ENCODE peak calls at places on chromosomes 1 and 21, in eight cellular contexts. Y is kidney epithelial cell, U is left lung, H is pancreas, B is cardiac fibroblast, V is uterus, W is AG09309, S is HCT116. Q is an unnamed sample.

GRCh38 chr21:43984905-43985689 is 27.0 kb upstream of the TRAPPC10 start:
- DNase-seq in Y (no peak), U (no peak), H (no peak), B (no peak), V (no peak), W (no peak), S (no peak), Q (no peak)

GRCh38 chr1:20430355-20431290 is 55.4 kb downstream of the CAMK2N1 start:
- DNase-seq in Y (no peak), U (no peak), H (no peak), B (peak), V (no peak), W (no peak), S (no peak), Q (no peak)

GRCh38 chr21:42110691-42111469 is 39.8 kb downstream of the UMODL1 start:
- DNase-seq in Y (no peak), U (no peak), H (no peak), B (no peak), V (no peak), W (no peak), S (no peak), Q (no peak)

GRCh38 chr1:4110888-4111287 is 210.8 kb upstream of the C1orf174 start:
- DNase-seq in Y (no peak), U (no peak), H (no peak), B (no peak), V (no peak), W (no peak), S (no peak), Q (no peak)

GRCh38 chr1:101200513-101200912 is 36.3 kb upstream of the S1PR1 start:
- DNase-seq in Y (peak), U (no peak), H (no peak), B (peak), V (no peak), W (peak), S (peak), Q (no peak)

GRCh38 chr1:73604739-73605138 is 593.2 kb downstream of the LRRIQ3 start:
- DNase-seq in Y (no peak), U (no peak), H (no peak), B (no peak), V (no peak), W (no peak), S (no peak), Q (no peak)

GRCh38 chr1:205505791-205506190 is 1.3 kb downstream of the CDK18 start:
- DNase-seq in Y (no peak), U (no peak), H (peak), B (peak), V (no peak), W (no peak), S (no peak), Q (no peak)

GRCh38 chr1:39076127-39076798 is 50.1 kb downstream of the NDUFS5 start:
- DNase-seq in Y (no peak), U (no peak), H (peak), B (peak), V (peak), W (no peak), S (no peak), Q (no peak)

GRCh38 chr1:30609336-30610280 is 113.8 kb downstream of the MATN1 start:
- DNase-seq in Y (no peak), U (no peak), H (no peak), B (no peak), V (no peak), W (no peak), S (no peak), Q (no peak)

GRCh38 chr1:53406551-53407235 is 52.5 kb upstream of the DMRTB1 start:
- DNase-seq in Y (no peak), U (no peak), H (no peak), B (no peak), V (no peak), W (no peak), S (no peak), Q (no peak)

GRCh38 chr1:228368801-228369607 is 37.6 kb downstream of the TRIM11 start:
- DNase-seq in Y (no peak), U (peak), H (no peak), B (peak), V (no peak), W (no peak), S (no peak), Q (no peak)

GRCh38 chr1:196558424-196558823 is 49.8 kb downstream of the KCNT2 start:
- DNase-seq in Y (peak), U (no peak), H (no peak), B (peak), V (no peak), W (peak), S (no peak), Q (no peak)

GRCh38 chr21:46154955-46155513 is 345 bp downstream of the FTCD start:
- DNase-seq in Y (no peak), U (no peak), H (peak), B (no peak), V (peak), W (no peak), S (no peak), Q (no peak)

GRCh38 chr1:172903581-172904220 is 147.0 kb downstream of the TNFSF18 start:
- DNase-seq in Y (no peak), U (no peak), H (no peak), B (no peak), V (no peak), W (no peak), S (no peak), Q (no peak)

GRCh38 chr1:54800041-54800898 is 853 bp downstream of the TTC22 start:
- DNase-seq in Y (no peak), U (peak), H (no peak), B (no peak), V (no peak), W (no peak), S (no peak), Q (no peak)

GRCh38 chr1:88608139-88608943 is 75.7 kb upstream of the PKN2 start:
- DNase-seq in Y (no peak), U (no peak), H (no peak), B (peak), V (no peak), W (no peak), S (peak), Q (no peak)

GRCh38 chr1:156060937-156061636 is at the start of gene RAB25:
- DNase-seq in Y (no peak), U (peak), H (peak), B (no peak), V (no peak), W (no peak), S (peak), Q (no peak)

GRCh38 chr21:36704281-36704957 is 5.5 kb downstream of the SIM2 start:
- DNase-seq in Y (no peak), U (no peak), H (no peak), B (no peak), V (no peak), W (no peak), S (no peak), Q (no peak)

GRCh38 chr1:89719502-89720306 is 86.8 kb downstream of the LRRC8C start:
- DNase-seq in Y (no peak), U (no peak), H (no peak), B (peak), V (no peak), W (no peak), S (no peak), Q (no peak)

GRCh38 chr1:1088036-1088800 is 14.1 kb upstream of the RNF223 start:
- DNase-seq in Y (no peak), U (no peak), H (no peak), B (no peak), V (no peak), W (no peak), S (no peak), Q (no peak)

GRCh38 chr1:157304271-157304670 is 166.1 kb upstream of the ETV3 start:
- DNase-seq in Y (no peak), U (no peak), H (no peak), B (no peak), V (no peak), W (no peak), S (no peak), Q (no peak)

GRCh38 chr1:177645491-177645890 is 324.4 kb downstream of the SEC16B start:
- DNase-seq in Y (no peak), U (no peak), H (no peak), B (no peak), V (no peak), W (no peak), S (no peak), Q (no peak)

GRCh38 chr1:198763298-198763714 is 124.5 kb downstream of the PTPRC start:
- DNase-seq in Y (no peak), U (no peak), H (no peak), B (no peak), V (no peak), W (no peak), S (peak), Q (no peak)

GRCh38 chr1:2596530-2597333 is 10.2 kb downstream of the PRXL2B start:
- DNase-seq in Y (no peak), U (no peak), H (no peak), B (no peak), V (no peak), W (no peak), S (no peak), Q (no peak)

GRCh38 chr1:96703186-96703585 is 18.4 kb upstream of the PTBP2 start:
- DNase-seq in Y (no peak), U (no peak), H (no peak), B (peak), V (no peak), W (no peak), S (no peak), Q (no peak)

GRCh38 chr1:204716687-204717086 is 31.1 kb upstream of the LRRN2 start:
- DNase-seq in Y (no peak), U (no peak), H (no peak), B (no peak), V (no peak), W (no peak), S (no peak), Q (no peak)

GRCh38 chr21:15559612-15560011 is 170.2 kb upstream of the USP25 start:
- DNase-seq in Y (no peak), U (no peak), H (no peak), B (no peak), V (no peak), W (no peak), S (no peak), Q (no peak)
- H3K4me3 ChIP-seq in Y (no peak), U (no peak), H (no peak), B (no peak), V (no peak), W (no peak), S (no peak), Q (no peak)

GRCh38 chr1:67211589-67212563 is 45.6 kb downstream of the IL23R start:
- DNase-seq in Y (no peak), U (no peak), H (peak), B (peak), V (peak), W (no peak), S (peak), Q (no peak)

GRCh38 chr1:67213164-67213563 is 46.9 kb downstream of the IL23R start:
- DNase-seq in Y (no peak), U (no peak), H (no peak), B (peak), V (no peak), W (no peak), S (peak), Q (no peak)

GRCh38 chr1:67213948-67214347 is 47.7 kb downstream of the IL23R start:
- DNase-seq in Y (no peak), U (no peak), H (no peak), B (no peak), V (no peak), W (no peak), S (no peak), Q (no peak)

DNA sequence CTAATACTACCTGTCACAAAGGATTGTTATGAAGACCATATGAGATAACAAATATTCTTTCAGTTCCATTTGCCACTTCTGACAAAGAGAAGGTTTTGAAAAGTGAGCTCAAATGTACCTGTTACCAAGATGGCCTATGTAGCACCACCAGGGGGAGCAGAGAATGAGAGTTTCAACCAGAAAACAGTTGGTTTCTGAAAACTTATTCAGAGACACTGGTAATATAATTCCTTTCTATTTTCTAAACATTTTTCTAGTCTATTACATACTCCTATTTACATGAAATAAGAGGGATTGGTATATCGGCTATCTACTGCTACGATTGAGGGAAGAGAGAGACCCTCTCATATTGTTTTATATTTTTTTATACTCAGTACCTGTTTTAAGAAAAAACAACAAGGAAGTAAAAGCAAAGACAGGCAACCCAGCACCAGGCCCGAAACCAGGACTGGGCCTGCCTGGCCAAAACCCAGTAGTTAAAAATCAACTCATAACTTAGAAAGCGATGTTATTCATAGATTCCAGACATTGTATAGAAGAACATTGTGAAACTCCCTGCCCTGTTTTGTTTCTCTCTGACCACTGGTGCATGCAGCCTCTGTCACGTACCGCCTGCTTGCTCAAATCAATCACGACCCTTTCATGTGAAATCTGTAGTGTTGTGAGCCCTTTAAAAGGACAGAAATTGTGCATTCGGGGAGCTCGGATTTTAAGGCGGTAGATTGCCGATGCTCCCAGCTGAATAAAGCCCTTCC is 48.3 kb downstream of the IL23R start:
- DNase-seq in Y (no peak), U (no peak), H (peak), B (peak), V (peak), W (no peak), S (peak), Q (no peak)
- TF ChIP-seq CTCF in Y (peak), U (peak), H (peak), B (peak), V (peak), W (peak), S (peak), Q (peak)

GRCh38 chr1:19080715-19081114 is 124.2 kb upstream of the IFFO2 start:
- DNase-seq in Y (no peak), U (no peak), H (no peak), B (no peak), V (no peak), W (no peak), S (no peak), Q (no peak)

GRCh38 chr1:19079541-19079940 is 123.1 kb upstream of the IFFO2 start:
- DNase-seq in Y (no peak), U (no peak), H (no peak), B (no peak), V (no peak), W (no peak), S (no peak), Q (no peak)

GRCh38 chr1:19083081-19083480 is 126.6 kb upstream of the IFFO2 start:
- DNase-seq in Y (peak), U (no peak), H (no peak), B (peak), V (no peak), W (no peak), S (no peak), Q (no peak)

GRCh38 chr1:19079983-19080472 is 123.6 kb upstream of the IFFO2 start:
- DNase-seq in Y (peak), U (no peak), H (no peak), B (no peak), V (no peak), W (no peak), S (no peak), Q (no peak)

GRCh38 chr1:19081218-19081893 is 124.9 kb upstream of the IFFO2 start:
- DNase-seq in Y (no peak), U (peak), H (no peak), B (peak), V (no peak), W (no peak), S (no peak), Q (no peak)
- H3K4me3 ChIP-seq in Y (no peak), U (peak), H (peak), B (peak), V (no peak), W (no peak), S (no peak), Q (no peak)

GRCh38 chr1:66360285-66360724 is 173.6 kb upstream of the SGIP1 start:
- DNase-seq in Y (no peak), U (no peak), H (no peak), B (no peak), V (no peak), W (no peak), S (no peak), Q (no peak)
- TF ChIP-seq CTCF in Y (no peak), U (no peak), H (no peak), B (peak), V (no peak), W (no peak), S (peak), Q (no peak)

DNA sequence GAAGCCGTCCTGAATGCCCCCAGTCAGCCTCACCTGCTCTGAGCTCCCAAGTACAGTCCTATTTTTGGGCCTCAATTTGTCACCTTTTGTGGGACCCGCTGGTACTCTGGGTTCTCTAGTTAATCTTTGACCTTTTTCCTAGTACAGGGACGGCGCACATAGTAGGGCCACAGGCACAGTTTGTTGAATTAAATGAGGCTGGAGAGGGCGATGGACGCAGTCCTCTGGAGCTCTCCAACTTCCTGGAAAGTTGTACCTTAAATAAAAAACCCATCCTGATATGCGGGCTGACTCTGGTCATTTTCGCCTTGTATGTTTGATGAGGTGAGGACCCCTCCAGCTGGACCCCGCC is 4.8 kb downstream of the FAM110D start:
- DNase-seq in Y (no peak), U (no peak), H (no peak), B (no peak), V (no peak), W (no peak), S (no peak), Q (no peak)
- H3K4me3 ChIP-seq in Y (peak), U (peak), H (peak), B (no peak), V (no peak), W (no peak), S (peak), Q (no peak)

GRCh38 chr1:201128476-201128875 is 1.5 kb upstream of the ASCL5 start:
- DNase-seq in Y (no peak), U (no peak), H (no peak), B (no peak), V (no peak), W (no peak), S (no peak), Q (no peak)

GRCh38 chr1:201126463-201126831 is 537 bp downstream of the ASCL5 start:
- DNase-seq in Y (no peak), U (no peak), H (no peak), B (no peak), V (no peak), W (no peak), S (no peak), Q (no peak)

GRCh38 chr1:201126832-201127754 is at the start of gene ASCL5:
- DNase-seq in Y (no peak), U (peak), H (peak), B (no peak), V (no peak), W (no peak), S (peak), Q (no peak)

GRCh38 chr1:201128962-201129361 is 2.0 kb upstream of the ASCL5 start:
- DNase-seq in Y (no peak), U (no peak), H (no peak), B (no peak), V (no peak), W (no peak), S (no peak), Q (no peak)

DNA sequence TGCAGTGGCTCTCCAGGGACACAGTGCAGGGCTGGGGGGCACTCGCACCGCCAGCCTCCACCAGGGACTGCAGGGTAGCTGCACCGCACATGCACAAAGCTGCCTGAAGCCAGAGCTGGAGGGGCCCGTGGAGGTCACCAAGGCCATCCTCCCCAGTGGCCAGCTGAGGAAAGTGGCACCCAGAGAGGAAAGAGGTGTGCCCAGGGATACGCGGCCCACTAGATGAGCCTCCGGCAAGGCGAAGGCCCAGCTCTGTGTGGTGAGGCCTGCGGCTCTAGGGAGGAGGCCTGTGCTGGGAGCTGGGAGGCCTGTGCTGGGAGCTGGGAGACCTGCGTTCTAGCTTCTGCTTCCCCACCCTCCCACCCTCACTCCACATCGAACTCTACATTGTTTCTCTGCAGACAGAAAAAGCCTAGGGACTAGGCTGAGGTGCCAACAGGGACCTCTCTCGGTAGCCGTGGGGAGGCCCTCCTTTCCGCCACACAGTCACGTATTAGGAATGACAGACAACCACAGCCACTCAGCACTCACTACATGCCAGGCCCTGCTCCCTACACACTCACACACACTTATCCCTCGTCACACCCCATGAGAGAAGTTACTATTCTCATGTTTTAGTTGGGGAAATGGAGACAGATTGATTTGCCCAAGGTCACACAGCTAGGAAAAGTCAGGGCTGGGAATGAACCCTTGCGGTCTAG is 921 bp upstream of the ASCL5 start:
- DNase-seq in Y (no peak), U (no peak), H (peak), B (no peak), V (no peak), W (no peak), S (no peak), Q (no peak)
- TF ChIP-seq CTCF in Y (no peak), U (no peak), H (no peak), B (no peak), V (no peak), W (no peak), S (no peak), Q (no peak)

DNA sequence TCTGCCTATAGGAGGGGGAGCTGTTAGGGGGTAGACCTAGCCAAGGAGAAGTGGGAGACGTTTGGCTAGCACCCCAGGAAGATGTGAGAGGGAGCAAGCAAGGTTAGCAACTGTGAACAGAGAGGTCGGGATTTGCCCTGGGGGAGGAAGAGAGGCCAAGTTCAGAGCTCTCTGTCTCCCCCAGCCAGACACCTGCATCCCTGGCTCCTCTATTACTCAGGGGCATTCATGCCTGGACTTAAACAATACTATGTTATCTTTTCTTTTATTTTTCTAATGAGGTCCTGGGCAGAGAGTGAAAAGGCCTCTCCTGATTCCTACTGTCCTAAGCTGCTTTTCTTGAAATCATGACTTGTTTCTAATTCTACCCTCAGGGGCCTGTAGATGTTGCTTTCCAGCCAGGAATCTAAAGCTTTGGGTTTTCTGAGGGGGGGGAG is 2.4 kb downstream of the BTG2 start:
- DNase-seq in Y (no peak), U (no peak), H (no peak), B (no peak), V (no peak), W (no peak), S (no peak), Q (no peak)
- H3K4me3 ChIP-seq in Y (peak), U (peak), H (peak), B (peak), V (peak), W (no peak), S (no peak), Q (peak)